ENCODE peak calls at places on chromosomes 4 and X, in ten cellular contexts. Y is GM18507; X is activated naive CD4-positive, alpha-beta T cell; O is substantia nigra; W is D341Med; G is GM04503; N is activated T-cell treated with anti-CD3 and anti-CD28 coated beads for 4 hours; M is ELF-1; E is left cardiac atrium; K is GM20000. D is an unnamed sample.
A peak's percentile ranks its signal among the peaks of the same experiment; 100 is the strongest.

GRCh38 chr4:134627386-134627785 is 425.8 kb upstream of the PABPC4L start:
- DNase-seq in Y (no peak), X (no peak), O (no peak), W (no peak), G (no peak), N (no peak), M (peak; percentile 19), E (no peak), K (no peak), D (no peak)

GRCh38 chr4:26132858-26133257 is 188.0 kb upstream of the RBPJ start:
- DNase-seq in Y (no peak), X (no peak), O (no peak), W (no peak), G (no peak), N (no peak), M (peak; percentile 22), E (no peak), K (peak; percentile 18), D (peak; percentile 23)

GRCh38 chr4:23337292-23337691 is 552.6 kb downstream of the PPARGC1A start:
- DNase-seq in Y (no peak), X (no peak), O (no peak), W (no peak), G (no peak), N (no peak), M (peak; percentile 36), E (no peak), K (no peak), D (no peak)

GRCh38 chr4:166460769-166461550 is 587.9 kb downstream of the TLL1 start:
- DNase-seq in Y (no peak), X (no peak), O (no peak), W (no peak), G (no peak), N (no peak), M (no peak), E (no peak), K (no peak), D (no peak)

GRCh38 chr4:76704133-76704881 is 193.6 kb downstream of the SOWAHB start:
- DNase-seq in Y (no peak), X (no peak), O (no peak), W (no peak), G (no peak), N (no peak), M (peak; percentile 16), E (no peak), K (no peak), D (no peak)

GRCh38 chrX:134180566-134180965 is 56.4 kb upstream of the CCDC160 start:
- DNase-seq in Y (no peak), X (no peak), O (no peak), W (no peak), G (no peak), N (no peak), M (no peak), E (no peak), K (no peak), D (no peak)

GRCh38 chrX:102517331-102517730 is 792 bp upstream of the TMSB15A start:
- DNase-seq in Y (no peak), X (no peak), O (no peak), W (no peak), G (no peak), N (no peak), M (no peak), E (no peak), K (no peak), D (no peak)

GRCh38 chr4:166017804-166018203 is 144.8 kb downstream of the TLL1 start:
- DNase-seq in Y (no peak), X (no peak), O (no peak), W (no peak), G (no peak), N (no peak), M (no peak), E (no peak), K (no peak), D (no peak)

GRCh38 chr4:39357002-39357401 is 9.2 kb downstream of the RFC1 start:
- DNase-seq in Y (peak; percentile 23), X (no peak), O (no peak), W (no peak), G (no peak), N (no peak), M (no peak), E (no peak), K (peak; percentile 58), D (no peak)

GRCh38 chr4:154743683-154744340 is at the start of gene LRAT:
- DNase-seq in Y (no peak), X (peak; percentile 11), O (peak; percentile 50), W (peak; percentile 71), G (no peak), N (peak; percentile 5), M (peak; percentile 90), E (peak; percentile 54), K (peak; percentile 28), D (peak; percentile 87)

GRCh38 chr4:122300776-122301175 is 78.0 kb upstream of the ADAD1 start:
- DNase-seq in Y (no peak), X (no peak), O (no peak), W (no peak), G (no peak), N (no peak), M (no peak), E (no peak), K (no peak), D (no peak)

GRCh38 chr4:153259679-153260078 is 55.4 kb downstream of the TRIM2 start:
- DNase-seq in Y (no peak), X (no peak), O (no peak), W (no peak), G (no peak), N (no peak), M (no peak), E (no peak), K (no peak), D (no peak)

GRCh38 chr4:61760820-61761219 is 560.7 kb downstream of the ADGRL3 start:
- DNase-seq in Y (no peak), X (no peak), O (no peak), W (no peak), G (no peak), N (no peak), M (no peak), E (no peak), K (no peak), D (no peak)

GRCh38 chr4:21765810-21766407 is 182.7 kb downstream of the KCNIP4 start:
- DNase-seq in Y (no peak), X (no peak), O (no peak), W (peak; percentile 65), G (no peak), N (no peak), M (peak; percentile 50), E (no peak), K (peak; percentile 42), D (peak; percentile 59)

GRCh38 chr4:12458621-12459020 is 1025.5 kb downstream of the RAB28 start:
- DNase-seq in Y (no peak), X (no peak), O (no peak), W (no peak), G (no peak), N (no peak), M (no peak), E (no peak), K (no peak), D (no peak)

GRCh38 chr4:94650690-94651089 is 107.1 kb upstream of the BMPR1B start:
- DNase-seq in Y (no peak), X (no peak), O (no peak), W (no peak), G (no peak), N (no peak), M (no peak), E (no peak), K (no peak), D (no peak)

GRCh38 chrX:38870386-38870895 is 69.2 kb downstream of the MID1IP1 start:
- DNase-seq in Y (no peak), X (no peak), O (no peak), W (no peak), G (no peak), N (no peak), M (peak; percentile 77), E (no peak), K (no peak), D (no peak)

GRCh38 chr4:1473718-1474117 is 67.5 kb upstream of the NKX1-1 start:
- DNase-seq in Y (no peak), X (no peak), O (no peak), W (no peak), G (no peak), N (no peak), M (no peak), E (no peak), K (no peak), D (no peak)

GRCh38 chr4:149009223-149009622 is 567.0 kb upstream of the NR3C2 start:
- DNase-seq in Y (no peak), X (no peak), O (no peak), W (no peak), G (no peak), N (no peak), M (no peak), E (no peak), K (no peak), D (no peak)

GRCh38 chr4:2790583-2791517 is 2.0 kb upstream of the SH3BP2 start:
- DNase-seq in Y (no peak), X (no peak), O (no peak), W (no peak), G (no peak), N (no peak), M (peak; percentile 42), E (peak; percentile 40), K (no peak), D (no peak)

GRCh38 chrX:109709129-109709631 is 23.9 kb downstream of the ACSL4 start:
- DNase-seq in Y (no peak), X (no peak), O (no peak), W (no peak), G (no peak), N (no peak), M (peak; percentile 22), E (no peak), K (peak; percentile 18), D (no peak)

GRCh38 chr4:38137080-38137479 is 176.9 kb downstream of the PTTG2 start:
- DNase-seq in Y (no peak), X (no peak), O (peak; percentile 5), W (no peak), G (no peak), N (no peak), M (no peak), E (no peak), K (no peak), D (no peak)

GRCh38 chr4:186226521-186227189 is 652 bp upstream of the KLKB1 start:
- DNase-seq in Y (no peak), X (no peak), O (no peak), W (no peak), G (no peak), N (no peak), M (no peak), E (no peak), K (no peak), D (no peak)

GRCh38 chr4:121951570-121952110 is at the start of gene TRPC3:
- DNase-seq in Y (no peak), X (no peak), O (peak; percentile 17), W (peak; percentile 76), G (no peak), N (peak; percentile 7), M (peak; percentile 42), E (peak; percentile 42), K (peak; percentile 71), D (peak; percentile 48)

GRCh38 chrX:22373766-22374165 is 101.1 kb downstream of the CBLL2 start:
- DNase-seq in Y (no peak), X (no peak), O (no peak), W (no peak), G (no peak), N (no peak), M (no peak), E (no peak), K (no peak), D (no peak)

GRCh38 chrX:108447303-108447702 is 7.7 kb downstream of the COL4A5 start:
- DNase-seq in Y (no peak), X (no peak), O (no peak), W (no peak), G (no peak), N (no peak), M (no peak), E (no peak), K (no peak), D (no peak)

GRCh38 chr4:48905363-48906015 is 1.1 kb downstream of the OCIAD2 start:
- DNase-seq in Y (no peak), X (no peak), O (no peak), W (no peak), G (no peak), N (no peak), M (no peak), E (no peak), K (no peak), D (no peak)

GRCh38 chr4:135185256-135185655 is 983.7 kb upstream of the PABPC4L start:
- DNase-seq in Y (no peak), X (no peak), O (no peak), W (no peak), G (no peak), N (no peak), M (peak; percentile 18), E (peak; percentile 12), K (no peak), D (no peak)